ENCODE peak calls at places on chromosomes 12 and 14, in six cellular contexts. T, S, J, M, H and A are unnamed samples.

GRCh38 chr12:104172564-104172935 is 34.5 kb upstream of the NFYB start:
- DNase-seq in S (no peak), M (no peak), H (no peak), T (no peak), J (no peak), A (no peak)

GRCh38 chr12:49369723-49370145 is 2.5 kb downstream of the SPATS2 start:
- DNase-seq in T (no peak), J (no peak), H (peak), S (no peak), M (no peak), A (peak)

GRCh38 chr12:95201056-95201670 is 16.1 kb downstream of the FGD6 start:
- DNase-seq in H (no peak), M (no peak), S (no peak), T (no peak), J (no peak), A (no peak)

GRCh38 chr12:114274131-114274530 is 131.8 kb downstream of the TBX5 start:
- DNase-seq in T (no peak), M (no peak), S (peak), J (no peak), H (no peak), A (no peak)

GRCh38 chr14:75634848-75635247 is 25.8 kb downstream of the ERG28 start:
- DNase-seq in T (no peak), M (no peak), S (no peak), J (no peak), H (no peak), A (no peak)

GRCh38 chr14:91888641-91889476 is 21.5 kb upstream of the TC2N start:
- DNase-seq in H (no peak), J (no peak), S (peak), M (no peak), T (no peak), A (no peak)

GRCh38 chr12:107515446-107515958 is 170.1 kb upstream of the PWP1 start:
- DNase-seq in J (peak), H (no peak), S (peak), T (no peak), M (no peak), A (no peak)

GRCh38 chr14:97077687-97078086 is 280.5 kb downstream of the VRK1 start:
- DNase-seq in T (no peak), S (no peak), H (no peak), M (no peak), J (no peak), A (no peak)

GRCh38 chr14:60161176-60162107 is 3.8 kb downstream of the DHRS7 start:
- DNase-seq in H (no peak), T (no peak), S (peak), J (no peak), M (no peak), A (peak)

GRCh38 chr12:129901256-129901655 is 2.6 kb downstream of the TMEM132D start:
- DNase-seq in J (no peak), H (no peak), S (no peak), M (no peak), T (no peak), A (no peak)

GRCh38 chr14:84144166-84144565 is 1385.8 kb upstream of the FLRT2 start:
- DNase-seq in M (no peak), T (no peak), J (no peak), S (no peak), H (no peak), A (no peak)

GRCh38 chr12:111445311-111446043 is 39.8 kb downstream of the SH2B3 start:
- DNase-seq in S (no peak), H (no peak), J (no peak), T (no peak), M (peak), A (no peak)

GRCh38 chr12:112151766-112152541 is 26.6 kb downstream of the TRAFD1 start:
- DNase-seq in S (no peak), H (no peak), J (no peak), M (no peak), T (no peak), A (no peak)

GRCh38 chr12:118102070-118102469 is 1.7 kb downstream of the VSIG10 start:
- DNase-seq in H (no peak), J (no peak), T (no peak), M (no peak), S (no peak), A (no peak)

GRCh38 chr12:25875661-25876060 is 82.8 kb upstream of the RASSF8 start:
- DNase-seq in J (no peak), S (no peak), H (no peak), M (no peak), T (no peak), A (no peak)

GRCh38 chr12:11785722-11786121 is 136.2 kb downstream of the ETV6 start:
- DNase-seq in S (no peak), J (peak), H (no peak), T (no peak), M (no peak), A (no peak)

GRCh38 chr12:70919597-70920035 is 922 bp downstream of the PTPRR start:
- DNase-seq in J (no peak), H (peak), M (no peak), T (no peak), S (peak), A (no peak)

GRCh38 chr12:89098390-89099102 is 253.8 kb downstream of the DUSP6 start:
- DNase-seq in T (peak), M (peak), S (no peak), J (no peak), H (peak), A (no peak)

GRCh38 chr14:71604231-71604630 is 328.0 kb upstream of the RGS6 start:
- DNase-seq in S (no peak), H (no peak), J (no peak), M (no peak), T (no peak), A (no peak)

GRCh38 chr12:93813972-93814821 is 137.0 kb downstream of the CRADD start:
- DNase-seq in M (peak), T (peak), H (no peak), J (no peak), S (peak), A (peak)